ENCODE peak calls at places on chromosomes 5 and 9, in seven cellular contexts. C is SHP77 treated with DMSO at 0.1 percent for 48 hours, J is tibial artery, O is AG09309, Z is left kidney, G is NCI-H82, X is H7. L is an unnamed sample.

GRCh38 chr5:32100230-32100629 is 73.9 kb downstream of the GOLPH3 start:
- DNase-seq in C (no peak), J (no peak), O (no peak), Z (no peak), G (peak; percentile 22), X (no peak), L (no peak)

GRCh38 chr5:13957032-13957645 is 12.7 kb upstream of the DNAH5 start:
- DNase-seq in C (peak; percentile 84), J (no peak), O (peak; percentile 10), Z (peak; percentile 82), G (peak; percentile 81), X (peak; percentile 51), L (peak; percentile 37)

GRCh38 chr9:126491256-126491879 is 122.4 kb upstream of the LMX1B start:
- DNase-seq in C (peak; percentile 40), J (no peak), O (no peak), Z (peak; percentile 79), G (peak; percentile 71), X (peak; percentile 76), L (peak; percentile 74)

GRCh38 chr5:91306497-91306896 is 76.6 kb downstream of the ARRDC3 start:
- DNase-seq in C (no peak), J (no peak), O (no peak), Z (no peak), G (no peak), X (no peak), L (no peak)

GRCh38 chr9:97906236-97906831 is 16.0 kb downstream of the TRMO start:
- DNase-seq in C (no peak), J (no peak), O (no peak), Z (no peak), G (no peak), X (no peak), L (no peak)

GRCh38 chr9:134642385-134643181 is 980 bp downstream of the COL5A1 start:
- DNase-seq in C (no peak), J (peak; percentile 89), O (peak; percentile 63), Z (peak; percentile 63), G (peak; percentile 26), X (peak; percentile 89), L (peak; percentile 69)

GRCh38 chr5:148697177-148697820 is 43.0 kb upstream of the HTR4 start:
- DNase-seq in C (no peak), J (peak; percentile 72), O (peak; percentile 61), Z (no peak), G (no peak), X (no peak), L (no peak)

GRCh38 chr5:175640108-175640507 is 17.8 kb upstream of the HRH2 start:
- DNase-seq in C (no peak), J (no peak), O (no peak), Z (no peak), G (no peak), X (no peak), L (no peak)

GRCh38 chr9:107737987-107738743 is 248.6 kb upstream of the KLF4 start:
- DNase-seq in C (no peak), J (peak; percentile 84), O (peak; percentile 94), Z (no peak), G (no peak), X (no peak), L (peak; percentile 25)

GRCh38 chr5:78300464-78301045 is 6.1 kb upstream of the AP3B1 start:
- DNase-seq in C (no peak), J (no peak), O (peak; percentile 5), Z (peak; percentile 6), G (no peak), X (no peak), L (no peak)

GRCh38 chr9:36855443-36856315 is 178.4 kb downstream of the PAX5 start:
- DNase-seq in C (no peak), J (no peak), O (no peak), Z (peak; percentile 54), G (peak; percentile 12), X (peak; percentile 95), L (no peak)

GRCh38 chr5:100758780-100759179 is 144.3 kb downstream of the ST8SIA4 start:
- DNase-seq in C (no peak), J (no peak), O (no peak), Z (no peak), G (no peak), X (no peak), L (no peak)

GRCh38 chr5:40754381-40755092 is 1.2 kb downstream of the TTC33 start:
- DNase-seq in C (no peak), J (no peak), O (no peak), Z (peak; percentile 58), G (peak; percentile 35), X (peak; percentile 6), L (no peak)

GRCh38 chr9:6048039-6048438 is 32.6 kb upstream of the RANBP6 start:
- DNase-seq in C (no peak), J (no peak), O (no peak), Z (no peak), G (no peak), X (no peak), L (no peak)

GRCh38 chr9:14482856-14483255 is 168.9 kb upstream of the NFIB start:
- DNase-seq in C (no peak), J (no peak), O (no peak), Z (no peak), G (no peak), X (no peak), L (no peak)

GRCh38 chr9:29741169-29741568 is 2167.9 kb upstream of the C9orf72 start:
- DNase-seq in C (no peak), J (no peak), O (no peak), Z (no peak), G (no peak), X (no peak), L (no peak)

GRCh38 chr9:36091028-36091953 is 45.2 kb upstream of the GLIPR2 start:
- DNase-seq in C (no peak), J (no peak), O (no peak), Z (peak; percentile 94), G (no peak), X (no peak), L (no peak)

GRCh38 chr5:79702606-79703380 is 13.2 kb downstream of the CMYA5 start:
- DNase-seq in C (peak; percentile 14), J (no peak), O (peak; percentile 61), Z (peak; percentile 46), G (peak; percentile 30), X (peak; percentile 51), L (no peak)

GRCh38 chr9:101387871-101388506 is 3.2 kb upstream of the BAAT start:
- DNase-seq in C (peak; percentile 80), J (no peak), O (no peak), Z (peak; percentile 65), G (peak; percentile 64), X (peak; percentile 15), L (peak; percentile 30)

GRCh38 chr5:87410941-87411340 is 1.8 kb downstream of the CCNH start:
- DNase-seq in C (no peak), J (no peak), O (peak; percentile 93), Z (no peak), G (no peak), X (no peak), L (no peak)

GRCh38 chr5:97098864-97099454 is 43.5 kb downstream of the LIX1 start:
- DNase-seq in C (no peak), J (no peak), O (no peak), Z (peak; percentile 94), G (no peak), X (no peak), L (no peak)

GRCh38 chr9:129100383-129101169 is 10.0 kb downstream of the CRAT start:
- DNase-seq in C (no peak), J (no peak), O (no peak), Z (peak; percentile 56), G (no peak), X (peak; percentile 88), L (no peak)

GRCh38 chr9:130144703-130145102 is 27.5 kb upstream of the NCS1 start:
- DNase-seq in C (peak; percentile 14), J (no peak), O (no peak), Z (no peak), G (no peak), X (no peak), L (no peak)

GRCh38 chr5:107813559-107813958 is 142.8 kb upstream of the EFNA5 start:
- DNase-seq in C (no peak), J (no peak), O (no peak), Z (no peak), G (no peak), X (no peak), L (no peak)

GRCh38 chr5:79759436-79759835 is 69.8 kb downstream of the CMYA5 start:
- DNase-seq in C (no peak), J (no peak), O (peak; percentile 42), Z (no peak), G (no peak), X (no peak), L (no peak)

GRCh38 chr5:158498959-158499679 is 600.6 kb downstream of the EBF1 start:
- DNase-seq in C (no peak), J (no peak), O (no peak), Z (peak; percentile 15), G (no peak), X (no peak), L (no peak)

GRCh38 chr9:96478829-96479371 is 28.9 kb downstream of the HABP4 start:
- DNase-seq in C (no peak), J (no peak), O (peak; percentile 54), Z (no peak), G (no peak), X (no peak), L (no peak)

GRCh38 chr5:61924251-61924650 is 381.8 kb upstream of the KIF2A start:
- DNase-seq in C (no peak), J (no peak), O (no peak), Z (no peak), G (no peak), X (no peak), L (no peak)

GRCh38 chr5:157446077-157446930 is 13.7 kb upstream of the NIPAL4 start:
- DNase-seq in C (no peak), J (no peak), O (no peak), Z (no peak), G (no peak), X (no peak), L (no peak)

GRCh38 chr9:90915693-90916092 is 114.1 kb downstream of the SYK start:
- DNase-seq in C (peak; percentile 19), J (no peak), O (no peak), Z (peak; percentile 42), G (peak; percentile 39), X (peak; percentile 85), L (peak; percentile 70)

GRCh38 chr9:38068866-38069628 is at the start of gene SHB:
- DNase-seq in C (no peak), J (peak; percentile 90), O (no peak), Z (peak; percentile 92), G (peak; percentile 87), X (peak; percentile 98), L (peak; percentile 82)

GRCh38 chr5:56740868-56741267 is 74.5 kb upstream of the MAP3K1 start:
- DNase-seq in C (no peak), J (no peak), O (no peak), Z (no peak), G (no peak), X (no peak), L (no peak)

GRCh38 chr9:123319541-123320339 is 36.3 kb upstream of the CRB2 start:
- DNase-seq in C (no peak), J (no peak), O (no peak), Z (no peak), G (no peak), X (no peak), L (no peak)

GRCh38 chr9:34334337-34334824 is 5.0 kb downstream of the NUDT2 start:
- DNase-seq in C (no peak), J (no peak), O (no peak), Z (no peak), G (peak; percentile 26), X (peak; percentile 52), L (no peak)

GRCh38 chr9:120916573-120916972 is 10.0 kb downstream of the TRAF1 start:
- DNase-seq in C (no peak), J (peak; percentile 94), O (no peak), Z (peak; percentile 63), G (peak; percentile 73), X (peak; percentile 65), L (peak; percentile 72)

GRCh38 chr9:83144492-83144891 is 81.5 kb upstream of the RASEF start:
- DNase-seq in C (no peak), J (no peak), O (no peak), Z (no peak), G (no peak), X (no peak), L (no peak)

GRCh38 chr5:35202319-35203111 is 27.8 kb downstream of the PRLR start:
- DNase-seq in C (peak; percentile 31), J (no peak), O (peak; percentile 16), Z (peak; percentile 71), G (peak; percentile 68), X (peak; percentile 72), L (peak; percentile 80)

GRCh38 chr5:53965459-53965858 is 344.9 kb downstream of the ARL15 start:
- DNase-seq in C (no peak), J (no peak), O (peak; percentile 32), Z (no peak), G (no peak), X (no peak), L (no peak)

L was measured in testis.